ENCODE peak calls at places on chromosomes 6 and 20, in five cellular contexts. O is astrocyte, E is endothelial cell of umbilical vein, P is H9, R is HCT116. V is an unnamed sample.

GRCh38 chr6:167703781-167704180 is 122.9 kb upstream of the AFDN start:
- DNase-seq in R (no peak), P (peak), E (no peak), O (no peak), V (no peak)

GRCh38 chr6:75201901-75202672 is 3.8 kb downstream of the COL12A1 start:
- DNase-seq in O (peak), R (no peak), E (peak), P (peak), V (peak)

GRCh38 chr20:53711333-53712211 is 117.9 kb upstream of the ZNF217 start:
- DNase-seq in P (no peak), E (no peak), O (no peak), R (no peak), V (no peak)

GRCh38 chr6:18262812-18263560 is 1.3 kb downstream of the DEK start:
- DNase-seq in P (no peak), O (no peak), E (peak), R (no peak), V (peak)

GRCh38 chr6:137917518-137917917 is 50.5 kb downstream of the TNFAIP3 start:
- DNase-seq in P (no peak), E (no peak), O (no peak), R (no peak), V (no peak)

GRCh38 chr20:4014031-4014474 is 1.3 kb downstream of the RNF24 start:
- DNase-seq in R (peak), E (peak), O (peak), P (no peak), V (peak)

GRCh38 chr20:9889270-9889981 is 50.5 kb upstream of the PAK5 start:
- DNase-seq in E (peak), O (no peak), R (no peak), P (no peak), V (no peak)

GRCh38 chr20:19129976-19130612 is 82.3 kb upstream of the SLC24A3 start:
- DNase-seq in R (no peak), P (no peak), E (no peak), O (no peak), V (no peak)

GRCh38 chr6:158061709-158062461 is 80.2 kb downstream of the SYNJ2 start:
- DNase-seq in O (peak), E (no peak), R (no peak), P (no peak), V (no peak)

GRCh38 chr6:96089173-96089572 is 73.4 kb downstream of the FUT9 start:
- DNase-seq in P (peak), O (no peak), R (peak), E (no peak), V (peak)

GRCh38 chr6:7252390-7252789 is 60.6 kb downstream of the SSR1 start:
- DNase-seq in P (no peak), O (no peak), R (no peak), E (no peak), V (no peak)

GRCh38 chr20:62454936-62455673 is 20.7 kb downstream of the GATA5 start:
- DNase-seq in P (no peak), O (no peak), R (no peak), E (no peak), V (no peak)

GRCh38 chr6:168704678-168705077 is 263.7 kb downstream of the SMOC2 start:
- DNase-seq in R (no peak), E (no peak), P (no peak), O (no peak), V (no peak)

GRCh38 chr6:111846511-111847409 is 26.5 kb downstream of the FYN start:
- DNase-seq in P (no peak), E (no peak), O (no peak), R (no peak), V (no peak)

GRCh38 chr6:30820196-30820595 is 64.1 kb upstream of the DDR1 start:
- DNase-seq in P (no peak), O (peak), R (peak), E (peak), V (peak)

GRCh38 chr6:170243791-170244291 is 47.0 kb downstream of the DLL1 start:
- DNase-seq in O (no peak), E (no peak), R (no peak), P (no peak), V (no peak)

GRCh38 chr6:43014434-43014909 is 423 bp downstream of the KLHDC3 start:
- DNase-seq in E (peak), O (peak), P (no peak), R (no peak), V (peak)

GRCh38 chr6:135075018-135075417 is 20.4 kb upstream of the HBS1L start:
- DNase-seq in P (no peak), E (no peak), R (no peak), O (no peak), V (no peak)

GRCh38 chr6:116447052-116447451 is 14.1 kb upstream of the CALHM6 start:
- DNase-seq in P (no peak), R (no peak), O (peak), E (peak), V (no peak)

GRCh38 chr20:59580208-59580980 is 23.9 kb upstream of the PHACTR3 start:
- DNase-seq in P (no peak), R (no peak), O (no peak), E (no peak), V (no peak)

GRCh38 chr6:14713008-14713452 is 532.8 kb upstream of the JARID2 start:
- DNase-seq in O (peak), R (no peak), P (no peak), E (no peak), V (peak)

DNA sequence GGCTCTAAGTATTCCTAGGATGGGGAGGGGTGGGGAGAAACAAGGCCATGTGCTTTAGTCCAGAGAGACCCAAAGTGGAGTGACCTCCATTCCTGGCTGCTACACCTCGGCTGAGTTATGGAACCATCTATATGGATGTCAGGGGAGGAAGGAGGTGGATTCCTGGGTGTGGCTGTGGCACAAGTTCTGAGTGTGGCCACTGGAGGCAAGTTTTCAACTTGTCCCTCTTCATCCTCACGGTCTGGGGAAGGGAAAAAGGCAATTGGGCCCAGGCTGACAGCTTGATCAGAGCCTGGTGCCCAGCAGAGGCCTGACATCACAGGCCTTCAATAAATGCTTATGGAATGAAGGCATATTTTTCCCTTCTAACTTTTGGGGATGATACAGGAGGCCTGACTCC is 2.0 kb upstream of the ITPR3 start:
- DNase-seq in R (no peak), O (no peak), E (no peak), P (no peak), V (no peak)
- TF ChIP-seq CTCF in R (no peak), O (peak), E (no peak), P (no peak), V (no peak)

GRCh38 chr6:183668-184067 is 108.6 kb upstream of the DUSP22 start:
- DNase-seq in E (no peak), O (no peak), R (no peak), P (no peak), V (no peak)
- H2AFZ ChIP-seq in E (no peak), O (no peak), R (no peak), P (no peak), V (no peak)

DNA sequence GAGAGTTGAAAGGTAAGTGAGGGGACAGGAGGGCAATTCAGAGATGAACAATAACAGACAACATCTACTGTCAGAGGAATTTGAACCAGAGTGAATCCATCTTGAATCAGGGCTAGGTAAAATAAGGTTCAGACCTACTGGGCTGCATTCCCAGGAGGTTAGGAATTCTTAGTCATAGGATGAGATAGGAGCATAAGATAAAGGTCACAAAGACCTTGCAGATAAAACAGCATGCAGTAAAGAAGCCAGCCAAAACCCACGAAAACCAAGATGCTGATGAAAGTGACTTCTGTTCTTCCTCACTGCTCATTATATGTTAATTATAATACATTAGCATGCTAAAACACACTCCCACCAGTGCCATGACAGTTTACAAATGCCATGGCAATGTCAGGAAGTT is 248.6 kb downstream of the HAO1 start:
- DNase-seq in O (peak), P (no peak), R (no peak), E (no peak), V (peak)
- H3K27ac ChIP-seq in O (no peak), P (no peak), R (no peak), E (no peak), V (no peak)

GRCh38 chr20:36745927-36746659 is at the start of gene NDRG3:
- DNase-seq in E (peak), R (peak), P (peak), O (peak), V (peak)

GRCh38 chr20:36742558-36742957 is 3.3 kb downstream of the NDRG3 start:
- DNase-seq in O (no peak), E (no peak), R (no peak), P (no peak), V (no peak)

GRCh38 chr20:36744764-36745191 is 1.1 kb downstream of the NDRG3 start:
- DNase-seq in E (no peak), P (peak), O (no peak), R (no peak), V (peak)

GRCh38 chr20:36744243-36744642 is 1.6 kb downstream of the NDRG3 start:
- DNase-seq in R (no peak), O (no peak), E (no peak), P (no peak), V (no peak)

GRCh38 chr20:36745234-36745926 is 510 bp downstream of the NDRG3 start:
- DNase-seq in P (no peak), E (peak), R (no peak), O (no peak), V (peak)
- TF ChIP-seq CTCF in P (peak), E (no peak), R (no peak), O (no peak), V (no peak)